ENCODE peak calls at places on chromosomes 16 and 17, in ten cellular contexts. One of them, this sample, is unnamed.

GRCh38 chr17:8359769-8360168 is 16.7 kb downstream of the KRABD2 start:
- DNase-seq in cardiac muscle cell: peak
- DNase-seq in SK-N-SH: no peak
- DNase-seq in Peyer's patch: no peak
- DNase-seq in astrocyte of the spinal cord: peak
- DNase-seq in AG10803: peak
- DNase-seq in mucosa of descending colon: no peak
- DNase-seq in thoracic aorta: no peak
- DNase-seq in dorsolateral prefrontal cortex: peak
- DNase-seq in tibial nerve: peak
- DNase-seq in this sample: peak

GRCh38 chr17:53950207-53950857 is 127.6 kb downstream of the KIF2B start:
- DNase-seq in cardiac muscle cell: no peak
- DNase-seq in SK-N-SH: no peak
- DNase-seq in Peyer's patch: no peak
- DNase-seq in astrocyte of the spinal cord: no peak
- DNase-seq in AG10803: no peak
- DNase-seq in mucosa of descending colon: no peak
- DNase-seq in thoracic aorta: no peak
- DNase-seq in dorsolateral prefrontal cortex: no peak
- DNase-seq in tibial nerve: no peak
- DNase-seq in this sample: no peak

GRCh38 chr16:89845417-89845816 is 17.1 kb downstream of the SPIRE2 start:
- DNase-seq in cardiac muscle cell: no peak
- DNase-seq in SK-N-SH: no peak
- DNase-seq in Peyer's patch: no peak
- DNase-seq in astrocyte of the spinal cord: no peak
- DNase-seq in AG10803: no peak
- DNase-seq in mucosa of descending colon: no peak
- DNase-seq in thoracic aorta: no peak
- DNase-seq in dorsolateral prefrontal cortex: no peak
- DNase-seq in tibial nerve: no peak
- DNase-seq in this sample: no peak

GRCh38 chr17:83202002-83203000 is 122.9 kb downstream of the METRNL start:
- DNase-seq in cardiac muscle cell: no peak
- DNase-seq in SK-N-SH: no peak
- DNase-seq in Peyer's patch: peak
- DNase-seq in astrocyte of the spinal cord: no peak
- DNase-seq in AG10803: no peak
- DNase-seq in mucosa of descending colon: peak
- DNase-seq in thoracic aorta: peak
- DNase-seq in dorsolateral prefrontal cortex: peak
- DNase-seq in tibial nerve: peak
- DNase-seq in this sample: no peak

GRCh38 chr16:84582958-84583516 is 34.8 kb downstream of the COTL1 start:
- DNase-seq in cardiac muscle cell: peak
- DNase-seq in SK-N-SH: no peak
- DNase-seq in Peyer's patch: no peak
- DNase-seq in astrocyte of the spinal cord: peak
- DNase-seq in AG10803: peak
- DNase-seq in mucosa of descending colon: no peak
- DNase-seq in thoracic aorta: no peak
- DNase-seq in dorsolateral prefrontal cortex: no peak
- DNase-seq in tibial nerve: no peak
- DNase-seq in this sample: peak

GRCh38 chr17:11917415-11917814 is 79.9 kb downstream of the ZNF18 start:
- DNase-seq in cardiac muscle cell: no peak
- DNase-seq in SK-N-SH: no peak
- DNase-seq in Peyer's patch: no peak
- DNase-seq in astrocyte of the spinal cord: no peak
- DNase-seq in AG10803: no peak
- DNase-seq in mucosa of descending colon: no peak
- DNase-seq in thoracic aorta: no peak
- DNase-seq in dorsolateral prefrontal cortex: no peak
- DNase-seq in tibial nerve: no peak
- DNase-seq in this sample: no peak

GRCh38 chr16:3009568-3010390 is 2.9 kb upstream of the CLDN9 start:
- DNase-seq in cardiac muscle cell: no peak
- DNase-seq in SK-N-SH: no peak
- DNase-seq in Peyer's patch: no peak
- DNase-seq in astrocyte of the spinal cord: no peak
- DNase-seq in AG10803: no peak
- DNase-seq in mucosa of descending colon: no peak
- DNase-seq in thoracic aorta: no peak
- DNase-seq in dorsolateral prefrontal cortex: no peak
- DNase-seq in tibial nerve: no peak
- DNase-seq in this sample: no peak

GRCh38 chr17:72863511-72864175 is 228.8 kb downstream of the SLC39A11 start:
- DNase-seq in cardiac muscle cell: no peak
- DNase-seq in SK-N-SH: no peak
- DNase-seq in Peyer's patch: no peak
- DNase-seq in astrocyte of the spinal cord: no peak
- DNase-seq in AG10803: no peak
- DNase-seq in mucosa of descending colon: no peak
- DNase-seq in thoracic aorta: no peak
- DNase-seq in dorsolateral prefrontal cortex: no peak
- DNase-seq in tibial nerve: no peak
- DNase-seq in this sample: no peak

GRCh38 chr16:79721186-79721745 is 120.7 kb upstream of the MAF start:
- DNase-seq in cardiac muscle cell: no peak
- DNase-seq in SK-N-SH: no peak
- DNase-seq in Peyer's patch: no peak
- DNase-seq in astrocyte of the spinal cord: no peak
- DNase-seq in AG10803: no peak
- DNase-seq in mucosa of descending colon: peak
- DNase-seq in thoracic aorta: no peak
- DNase-seq in dorsolateral prefrontal cortex: no peak
- DNase-seq in tibial nerve: no peak
- DNase-seq in this sample: no peak

GRCh38 chr16:26860506-26860905 is 206.2 kb upstream of the C16orf82 start:
- DNase-seq in cardiac muscle cell: no peak
- DNase-seq in SK-N-SH: no peak
- DNase-seq in Peyer's patch: no peak
- DNase-seq in astrocyte of the spinal cord: no peak
- DNase-seq in AG10803: no peak
- DNase-seq in mucosa of descending colon: no peak
- DNase-seq in thoracic aorta: no peak
- DNase-seq in dorsolateral prefrontal cortex: no peak
- DNase-seq in tibial nerve: no peak
- DNase-seq in this sample: no peak

GRCh38 chr17:10702574-10702973 is 5.2 kb downstream of the ADPRM start:
- DNase-seq in cardiac muscle cell: peak
- DNase-seq in SK-N-SH: no peak
- DNase-seq in Peyer's patch: no peak
- DNase-seq in astrocyte of the spinal cord: peak
- DNase-seq in AG10803: peak
- DNase-seq in mucosa of descending colon: no peak
- DNase-seq in thoracic aorta: no peak
- DNase-seq in dorsolateral prefrontal cortex: no peak
- DNase-seq in tibial nerve: no peak
- DNase-seq in this sample: peak

GRCh38 chr16:53945996-53946395 is 242.0 kb downstream of the FTO start:
- DNase-seq in cardiac muscle cell: peak
- DNase-seq in SK-N-SH: peak
- DNase-seq in Peyer's patch: no peak
- DNase-seq in astrocyte of the spinal cord: peak
- DNase-seq in AG10803: peak
- DNase-seq in mucosa of descending colon: peak
- DNase-seq in thoracic aorta: no peak
- DNase-seq in dorsolateral prefrontal cortex: no peak
- DNase-seq in tibial nerve: no peak
- DNase-seq in this sample: peak

GRCh38 chr16:15523092-15523541 is 88.7 kb downstream of the BMERB1 start:
- DNase-seq in cardiac muscle cell: no peak
- DNase-seq in SK-N-SH: no peak
- DNase-seq in Peyer's patch: peak
- DNase-seq in astrocyte of the spinal cord: no peak
- DNase-seq in AG10803: no peak
- DNase-seq in mucosa of descending colon: peak
- DNase-seq in thoracic aorta: no peak
- DNase-seq in dorsolateral prefrontal cortex: peak
- DNase-seq in tibial nerve: peak
- DNase-seq in this sample: no peak

GRCh38 chr16:48999508-48999907 is 282.1 kb downstream of the CBLN1 start:
- DNase-seq in cardiac muscle cell: no peak
- DNase-seq in SK-N-SH: no peak
- DNase-seq in Peyer's patch: no peak
- DNase-seq in astrocyte of the spinal cord: no peak
- DNase-seq in AG10803: no peak
- DNase-seq in mucosa of descending colon: no peak
- DNase-seq in thoracic aorta: no peak
- DNase-seq in dorsolateral prefrontal cortex: no peak
- DNase-seq in tibial nerve: no peak
- DNase-seq in this sample: no peak

GRCh38 chr16:88102597-88102996 is 151.4 kb downstream of the BANP start:
- DNase-seq in cardiac muscle cell: no peak
- DNase-seq in SK-N-SH: peak
- DNase-seq in Peyer's patch: peak
- DNase-seq in astrocyte of the spinal cord: no peak
- DNase-seq in AG10803: no peak
- DNase-seq in mucosa of descending colon: no peak
- DNase-seq in thoracic aorta: no peak
- DNase-seq in dorsolateral prefrontal cortex: no peak
- DNase-seq in tibial nerve: no peak
- DNase-seq in this sample: no peak

GRCh38 chr17:46191332-46192210 is 1.7 kb downstream of the KANSL1 start:
- DNase-seq in cardiac muscle cell: peak
- DNase-seq in SK-N-SH: peak
- DNase-seq in Peyer's patch: no peak
- DNase-seq in astrocyte of the spinal cord: no peak
- DNase-seq in AG10803: peak
- DNase-seq in mucosa of descending colon: peak
- DNase-seq in thoracic aorta: no peak
- DNase-seq in dorsolateral prefrontal cortex: peak
- DNase-seq in tibial nerve: peak
- DNase-seq in this sample: peak

GRCh38 chr17:76079577-76080206 is 710 bp downstream of the ZACN start:
- DNase-seq in cardiac muscle cell: no peak
- DNase-seq in SK-N-SH: peak
- DNase-seq in Peyer's patch: no peak
- DNase-seq in astrocyte of the spinal cord: no peak
- DNase-seq in AG10803: no peak
- DNase-seq in mucosa of descending colon: no peak
- DNase-seq in thoracic aorta: no peak
- DNase-seq in dorsolateral prefrontal cortex: no peak
- DNase-seq in tibial nerve: no peak
- DNase-seq in this sample: no peak

DNA sequence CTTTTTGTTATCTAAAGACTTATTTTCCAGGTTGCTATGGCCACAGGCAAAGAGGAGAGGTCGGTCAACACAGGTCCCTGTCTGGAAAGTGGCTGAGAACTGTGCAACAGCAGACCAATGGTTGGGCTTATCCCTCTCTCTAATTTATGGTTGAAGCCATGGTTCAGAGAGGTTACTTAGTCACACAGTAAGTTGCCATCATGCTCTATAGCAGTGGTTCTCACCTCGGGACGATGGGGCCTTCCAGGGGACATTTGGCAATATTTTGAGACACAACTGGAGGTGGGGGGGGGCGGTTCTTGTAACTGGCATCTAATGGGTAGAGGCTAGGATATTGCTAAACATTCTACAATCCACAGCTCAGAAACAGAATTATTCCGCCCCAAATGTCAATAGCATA is 842 bp upstream of the LDAF1 start:
- DNase-seq in cardiac muscle cell: no peak
- DNase-seq in SK-N-SH: no peak
- DNase-seq in Peyer's patch: no peak
- DNase-seq in astrocyte of the spinal cord: no peak
- DNase-seq in AG10803: no peak
- DNase-seq in mucosa of descending colon: peak
- DNase-seq in thoracic aorta: no peak
- DNase-seq in dorsolateral prefrontal cortex: no peak
- DNase-seq in tibial nerve: no peak
- DNase-seq in this sample: no peak
- H3K4me3 ChIP-seq in cardiac muscle cell: no peak
- H3K4me3 ChIP-seq in SK-N-SH: peak
- H3K4me3 ChIP-seq in Peyer's patch: no peak
- H3K4me3 ChIP-seq in astrocyte of the spinal cord: no peak
- H3K4me3 ChIP-seq in AG10803: no peak
- H3K4me3 ChIP-seq in mucosa of descending colon: no peak
- H3K4me3 ChIP-seq in thoracic aorta: peak
- H3K4me3 ChIP-seq in dorsolateral prefrontal cortex: peak
- H3K4me3 ChIP-seq in tibial nerve: no peak
- H3K4me3 ChIP-seq in this sample: no peak

GRCh38 chr17:21525464-21526130 is 149.4 kb downstream of the KCNJ12 start:
- DNase-seq in cardiac muscle cell: no peak
- DNase-seq in SK-N-SH: no peak
- DNase-seq in Peyer's patch: no peak
- DNase-seq in astrocyte of the spinal cord: no peak
- DNase-seq in AG10803: no peak
- DNase-seq in mucosa of descending colon: no peak
- DNase-seq in thoracic aorta: no peak
- DNase-seq in dorsolateral prefrontal cortex: no peak
- DNase-seq in tibial nerve: no peak
- DNase-seq in this sample: no peak
- TF ChIP-seq CTCF in cardiac muscle cell: no peak
- TF ChIP-seq CTCF in SK-N-SH: no peak
- TF ChIP-seq CTCF in Peyer's patch: no peak
- TF ChIP-seq CTCF in astrocyte of the spinal cord: no peak
- TF ChIP-seq CTCF in AG10803: no peak
- TF ChIP-seq CTCF in mucosa of descending colon: no peak
- TF ChIP-seq CTCF in thoracic aorta: no peak
- TF ChIP-seq CTCF in dorsolateral prefrontal cortex: no peak
- TF ChIP-seq CTCF in tibial nerve: no peak
- TF ChIP-seq CTCF in this sample: no peak

DNA sequence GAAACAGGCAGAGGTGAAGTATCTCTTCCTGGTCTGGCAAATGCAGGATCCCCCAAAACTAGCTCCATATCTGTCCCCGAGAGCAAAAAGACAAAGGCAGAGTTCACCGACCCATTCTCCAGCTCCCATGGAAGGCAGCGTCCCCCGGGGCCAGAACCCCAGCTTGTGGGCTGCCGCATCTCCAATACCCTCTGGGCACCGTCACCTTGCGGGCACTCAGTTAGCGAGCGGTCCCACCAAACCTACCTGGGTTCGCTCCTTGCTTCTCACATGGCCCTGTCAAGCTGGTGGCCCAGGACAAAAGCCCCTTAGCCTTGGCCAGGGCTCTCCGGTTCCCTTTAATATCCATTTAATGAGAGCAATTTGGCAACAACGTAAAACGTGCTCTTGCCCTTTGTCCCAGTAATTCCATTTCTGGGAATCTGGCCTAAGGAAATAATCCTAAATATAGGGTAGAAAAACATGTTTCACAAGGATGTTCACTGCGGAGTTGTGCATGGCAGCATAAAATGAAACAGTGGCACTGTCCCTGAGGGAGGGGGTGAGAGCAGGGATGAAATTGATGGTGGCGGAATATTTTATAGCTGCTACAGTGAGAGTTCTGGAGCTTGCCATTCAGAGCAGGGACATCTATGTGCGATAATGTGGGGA is 157.1 kb downstream of the CMIP start:
- DNase-seq in cardiac muscle cell: peak
- DNase-seq in SK-N-SH: peak
- DNase-seq in Peyer's patch: peak
- DNase-seq in astrocyte of the spinal cord: peak
- DNase-seq in AG10803: no peak
- DNase-seq in mucosa of descending colon: no peak
- DNase-seq in thoracic aorta: no peak
- DNase-seq in dorsolateral prefrontal cortex: no peak
- DNase-seq in tibial nerve: no peak
- DNase-seq in this sample: peak
- H3K4me3 ChIP-seq in cardiac muscle cell: no peak
- H3K4me3 ChIP-seq in SK-N-SH: no peak
- H3K4me3 ChIP-seq in Peyer's patch: no peak
- H3K4me3 ChIP-seq in astrocyte of the spinal cord: no peak
- H3K4me3 ChIP-seq in AG10803: no peak
- H3K4me3 ChIP-seq in mucosa of descending colon: no peak
- H3K4me3 ChIP-seq in thoracic aorta: peak
- H3K4me3 ChIP-seq in dorsolateral prefrontal cortex: no peak
- H3K4me3 ChIP-seq in tibial nerve: no peak
- H3K4me3 ChIP-seq in this sample: no peak

GRCh38 chr17:38967290-38967738 is at the start of gene FBXO47:
- DNase-seq in cardiac muscle cell: peak
- DNase-seq in SK-N-SH: no peak
- DNase-seq in Peyer's patch: peak
- DNase-seq in astrocyte of the spinal cord: peak
- DNase-seq in AG10803: peak
- DNase-seq in mucosa of descending colon: peak
- DNase-seq in thoracic aorta: peak
- DNase-seq in dorsolateral prefrontal cortex: peak
- DNase-seq in tibial nerve: peak
- DNase-seq in this sample: peak
- TF ChIP-seq CTCF in cardiac muscle cell: peak
- TF ChIP-seq CTCF in SK-N-SH: no peak
- TF ChIP-seq CTCF in Peyer's patch: no peak
- TF ChIP-seq CTCF in astrocyte of the spinal cord: no peak
- TF ChIP-seq CTCF in AG10803: peak
- TF ChIP-seq CTCF in mucosa of descending colon: no peak
- TF ChIP-seq CTCF in thoracic aorta: peak
- TF ChIP-seq CTCF in dorsolateral prefrontal cortex: no peak
- TF ChIP-seq CTCF in tibial nerve: peak
- TF ChIP-seq CTCF in this sample: peak